ENCODE peak calls at places on chromosomes 6 and 20, in five cellular contexts. One of them, this sample, is unnamed.

GRCh38 chr20:13772529-13772928 is 12.2 kb downstream of the ESF1 start:
- DNase-seq in prostate gland: no peak
- DNase-seq in heart left ventricle: no peak
- DNase-seq in breast epithelium: no peak
- DNase-seq in Peyer's patch: no peak
- DNase-seq in this sample: no peak

GRCh38 chr6:97049254-97050004 is 124.9 kb downstream of the KLHL32 start:
- DNase-seq in prostate gland: no peak
- DNase-seq in heart left ventricle: no peak
- DNase-seq in breast epithelium: no peak
- DNase-seq in Peyer's patch: no peak
- DNase-seq in this sample: no peak

GRCh38 chr20:1844723-1845523 is 50.3 kb upstream of the SIRPA start:
- DNase-seq in prostate gland: no peak
- DNase-seq in heart left ventricle: no peak
- DNase-seq in breast epithelium: no peak
- DNase-seq in Peyer's patch: peak
- DNase-seq in this sample: no peak

GRCh38 chr20:51237790-51238189 is 214.9 kb upstream of the KCNG1 start:
- DNase-seq in prostate gland: no peak
- DNase-seq in heart left ventricle: no peak
- DNase-seq in breast epithelium: no peak
- DNase-seq in Peyer's patch: no peak
- DNase-seq in this sample: no peak

GRCh38 chr6:7270320-7271204 is 42.4 kb downstream of the SSR1 start:
- DNase-seq in prostate gland: no peak
- DNase-seq in heart left ventricle: no peak
- DNase-seq in breast epithelium: no peak
- DNase-seq in Peyer's patch: peak
- DNase-seq in this sample: peak

GRCh38 chr6:166862287-166862977 is 93.9 kb downstream of the RNASET2 start:
- DNase-seq in prostate gland: peak
- DNase-seq in heart left ventricle: peak
- DNase-seq in breast epithelium: no peak
- DNase-seq in Peyer's patch: no peak
- DNase-seq in this sample: no peak

GRCh38 chr6:150406948-150407347 is 38.1 kb downstream of the IYD start:
- DNase-seq in prostate gland: no peak
- DNase-seq in heart left ventricle: no peak
- DNase-seq in breast epithelium: no peak
- DNase-seq in Peyer's patch: no peak
- DNase-seq in this sample: no peak

GRCh38 chr20:16459019-16459700 is 114.1 kb downstream of the KIF16B start:
- DNase-seq in prostate gland: no peak
- DNase-seq in heart left ventricle: no peak
- DNase-seq in breast epithelium: no peak
- DNase-seq in Peyer's patch: no peak
- DNase-seq in this sample: no peak

GRCh38 chr6:7200598-7201443 is 93.1 kb downstream of the RREB1 start:
- DNase-seq in prostate gland: peak
- DNase-seq in heart left ventricle: no peak
- DNase-seq in breast epithelium: peak
- DNase-seq in Peyer's patch: no peak
- DNase-seq in this sample: no peak

GRCh38 chr6:29651413-29652197 is 5.3 kb upstream of the MOG start:
- DNase-seq in prostate gland: no peak
- DNase-seq in heart left ventricle: no peak
- DNase-seq in breast epithelium: no peak
- DNase-seq in Peyer's patch: no peak
- DNase-seq in this sample: no peak

GRCh38 chr20:17612975-17613327 is 43.1 kb downstream of the DSTN start:
- DNase-seq in prostate gland: no peak
- DNase-seq in heart left ventricle: no peak
- DNase-seq in breast epithelium: no peak
- DNase-seq in Peyer's patch: peak
- DNase-seq in this sample: no peak

GRCh38 chr20:39861381-39861780 is 827.7 kb downstream of the MAFB start:
- DNase-seq in prostate gland: no peak
- DNase-seq in heart left ventricle: no peak
- DNase-seq in breast epithelium: no peak
- DNase-seq in Peyer's patch: no peak
- DNase-seq in this sample: no peak

GRCh38 chr20:13271977-13272975 is 51.2 kb downstream of the ISM1 start:
- DNase-seq in prostate gland: no peak
- DNase-seq in heart left ventricle: no peak
- DNase-seq in breast epithelium: no peak
- DNase-seq in Peyer's patch: no peak
- DNase-seq in this sample: peak

GRCh38 chr6:121437861-121438651 is 2.6 kb downstream of the GJA1 start:
- DNase-seq in prostate gland: peak
- DNase-seq in heart left ventricle: no peak
- DNase-seq in breast epithelium: peak
- DNase-seq in Peyer's patch: no peak
- DNase-seq in this sample: no peak

GRCh38 chr6:31899882-31900722 is 1.8 kb downstream of the ZBTB12 start:
- DNase-seq in prostate gland: no peak
- DNase-seq in heart left ventricle: no peak
- DNase-seq in breast epithelium: no peak
- DNase-seq in Peyer's patch: no peak
- DNase-seq in this sample: no peak

GRCh38 chr20:36528176-36528874 is 13.0 kb upstream of the MYL9 start:
- DNase-seq in prostate gland: no peak
- DNase-seq in heart left ventricle: no peak
- DNase-seq in breast epithelium: no peak
- DNase-seq in Peyer's patch: no peak
- DNase-seq in this sample: no peak

GRCh38 chr20:53926428-53927028 is 143.9 kb downstream of the BCAS1 start:
- DNase-seq in prostate gland: no peak
- DNase-seq in heart left ventricle: no peak
- DNase-seq in breast epithelium: no peak
- DNase-seq in Peyer's patch: peak
- DNase-seq in this sample: peak

GRCh38 chr20:64077876-64078551 is 1.3 kb downstream of the RGS19 start:
- DNase-seq in prostate gland: no peak
- DNase-seq in heart left ventricle: no peak
- DNase-seq in breast epithelium: no peak
- DNase-seq in Peyer's patch: peak
- DNase-seq in this sample: no peak

GRCh38 chr20:59756241-59756640 is 151.9 kb downstream of the PHACTR3 start:
- DNase-seq in prostate gland: no peak
- DNase-seq in heart left ventricle: no peak
- DNase-seq in breast epithelium: no peak
- DNase-seq in Peyer's patch: no peak
- DNase-seq in this sample: no peak

GRCh38 chr20:51087306-51087705 is 64.4 kb upstream of the KCNG1 start:
- DNase-seq in prostate gland: no peak
- DNase-seq in heart left ventricle: no peak
- DNase-seq in breast epithelium: no peak
- DNase-seq in Peyer's patch: no peak
- DNase-seq in this sample: no peak

GRCh38 chr20:63029358-63030121 is 22.8 kb upstream of the BHLHE23 start:
- DNase-seq in prostate gland: no peak
- DNase-seq in heart left ventricle: peak
- DNase-seq in breast epithelium: no peak
- DNase-seq in Peyer's patch: no peak
- DNase-seq in this sample: no peak

GRCh38 chr20:44594730-44595129 is 12.4 kb downstream of the PKIG start:
- DNase-seq in prostate gland: no peak
- DNase-seq in heart left ventricle: no peak
- DNase-seq in breast epithelium: no peak
- DNase-seq in Peyer's patch: no peak
- DNase-seq in this sample: no peak

GRCh38 chr6:168962886-168963285 is 290.8 kb downstream of the THBS2 start:
- DNase-seq in prostate gland: no peak
- DNase-seq in heart left ventricle: no peak
- DNase-seq in breast epithelium: no peak
- DNase-seq in Peyer's patch: no peak
- DNase-seq in this sample: no peak

GRCh38 chr20:20373046-20373706 is 5.3 kb downstream of the INSM1 start:
- DNase-seq in prostate gland: no peak
- DNase-seq in heart left ventricle: no peak
- DNase-seq in breast epithelium: no peak
- DNase-seq in Peyer's patch: no peak
- DNase-seq in this sample: peak

GRCh38 chr6:51323056-51323455 is 504.4 kb downstream of the TFAP2B start:
- DNase-seq in prostate gland: no peak
- DNase-seq in heart left ventricle: no peak
- DNase-seq in breast epithelium: no peak
- DNase-seq in Peyer's patch: no peak
- DNase-seq in this sample: no peak

GRCh38 chr6:109526905-109527628 is 44.0 kb upstream of the ZBTB24 start:
- DNase-seq in prostate gland: peak
- DNase-seq in heart left ventricle: no peak
- DNase-seq in breast epithelium: no peak
- DNase-seq in Peyer's patch: peak
- DNase-seq in this sample: peak

GRCh38 chr6:134446228-134446848 is 128.4 kb upstream of the SGK1 start:
- DNase-seq in prostate gland: peak
- DNase-seq in heart left ventricle: no peak
- DNase-seq in breast epithelium: no peak
- DNase-seq in Peyer's patch: no peak
- DNase-seq in this sample: no peak

GRCh38 chr6:127561660-127562059 is 15.3 kb upstream of the C6orf58 start:
- DNase-seq in prostate gland: no peak
- DNase-seq in heart left ventricle: no peak
- DNase-seq in breast epithelium: no peak
- DNase-seq in Peyer's patch: no peak
- DNase-seq in this sample: no peak

GRCh38 chr20:53708129-53708968 is 114.7 kb upstream of the ZNF217 start:
- DNase-seq in prostate gland: no peak
- DNase-seq in heart left ventricle: no peak
- DNase-seq in breast epithelium: no peak
- DNase-seq in Peyer's patch: no peak
- DNase-seq in this sample: no peak

GRCh38 chr6:160792711-160793110 is 90.7 kb downstream of the PLG start:
- DNase-seq in prostate gland: no peak
- DNase-seq in heart left ventricle: no peak
- DNase-seq in breast epithelium: no peak
- DNase-seq in Peyer's patch: no peak
- DNase-seq in this sample: no peak

GRCh38 chr6:23414204-23414501 is 711.9 kb upstream of the NRSN1 start:
- DNase-seq in prostate gland: peak
- DNase-seq in heart left ventricle: no peak
- DNase-seq in breast epithelium: no peak
- DNase-seq in Peyer's patch: no peak
- DNase-seq in this sample: no peak

GRCh38 chr6:157033428-157034140 is 256.4 kb downstream of the ARID1B start:
- DNase-seq in prostate gland: no peak
- DNase-seq in heart left ventricle: no peak
- DNase-seq in breast epithelium: no peak
- DNase-seq in Peyer's patch: no peak
- DNase-seq in this sample: no peak

GRCh38 chr6:43497129-43497396 is 13.1 kb downstream of the LRRC73 start:
- DNase-seq in prostate gland: no peak
- DNase-seq in heart left ventricle: no peak
- DNase-seq in breast epithelium: no peak
- DNase-seq in Peyer's patch: no peak
- DNase-seq in this sample: no peak

GRCh38 chr6:38632490-38632889 is 7.2 kb downstream of the BTBD9 start:
- DNase-seq in prostate gland: no peak
- DNase-seq in heart left ventricle: no peak
- DNase-seq in breast epithelium: no peak
- DNase-seq in Peyer's patch: no peak
- DNase-seq in this sample: no peak

GRCh38 chr6:25583099-25583498 is 68.9 kb upstream of the SCGN start:
- DNase-seq in prostate gland: no peak
- DNase-seq in heart left ventricle: no peak
- DNase-seq in breast epithelium: no peak
- DNase-seq in Peyer's patch: no peak
- DNase-seq in this sample: no peak
- TF ChIP-seq POLR2A in prostate gland: no peak
- TF ChIP-seq POLR2A in heart left ventricle: no peak
- TF ChIP-seq POLR2A in breast epithelium: no peak
- TF ChIP-seq POLR2A in Peyer's patch: no peak
- TF ChIP-seq POLR2A in this sample: no peak

GRCh38 chr20:56249244-56249955 is 868 bp downstream of the MC3R start:
- DNase-seq in prostate gland: peak
- DNase-seq in heart left ventricle: no peak
- DNase-seq in breast epithelium: no peak
- DNase-seq in Peyer's patch: no peak
- DNase-seq in this sample: no peak
- TF ChIP-seq CTCF in prostate gland: peak
- TF ChIP-seq CTCF in heart left ventricle: no peak
- TF ChIP-seq CTCF in breast epithelium: no peak
- TF ChIP-seq CTCF in Peyer's patch: no peak
- TF ChIP-seq CTCF in this sample: no peak

DNA sequence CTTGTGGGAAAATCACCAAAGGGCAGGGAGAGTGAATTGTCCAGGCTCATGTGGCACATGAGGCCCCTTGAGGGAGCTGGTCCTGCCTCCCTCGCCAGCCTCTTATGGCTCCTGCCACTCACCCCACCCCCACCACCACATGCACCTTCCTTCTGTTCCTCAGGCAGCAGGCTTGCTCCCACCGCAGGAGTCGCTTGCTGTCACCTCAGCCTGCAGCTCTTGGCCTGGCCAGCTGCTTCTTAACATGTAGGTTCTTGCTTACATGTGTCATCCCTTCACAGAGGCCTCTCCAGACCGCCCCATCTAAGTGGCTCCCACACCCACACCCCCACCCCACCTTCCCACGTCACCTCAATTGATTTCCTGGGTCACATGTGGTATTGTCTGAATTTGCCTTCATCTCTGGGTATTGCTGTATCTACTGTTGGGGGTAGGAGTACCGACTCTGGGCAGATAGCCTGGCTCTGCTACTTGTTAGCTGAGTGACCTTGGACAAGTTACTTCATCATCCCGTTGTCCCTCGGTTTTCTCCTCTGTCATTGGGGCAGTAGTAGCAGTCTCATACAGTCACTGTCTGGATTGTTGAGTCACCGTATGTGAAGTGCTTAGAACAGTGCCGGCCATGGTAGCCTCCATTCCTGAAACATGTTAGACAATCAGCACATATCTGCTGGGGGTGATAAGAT is 41.7 kb downstream of the SLC9A8 start:
- DNase-seq in prostate gland: no peak
- DNase-seq in heart left ventricle: no peak
- DNase-seq in breast epithelium: no peak
- DNase-seq in Peyer's patch: no peak
- DNase-seq in this sample: no peak
- TF ChIP-seq POLR2A in prostate gland: no peak
- TF ChIP-seq POLR2A in heart left ventricle: no peak
- TF ChIP-seq POLR2A in breast epithelium: no peak
- TF ChIP-seq POLR2A in Peyer's patch: no peak
- TF ChIP-seq POLR2A in this sample: no peak

GRCh38 chr6:41332241-41332640 is 3.2 kb upstream of the NCR2 start:
- DNase-seq in prostate gland: peak
- DNase-seq in heart left ventricle: no peak
- DNase-seq in breast epithelium: no peak
- DNase-seq in Peyer's patch: no peak
- DNase-seq in this sample: no peak
- TF ChIP-seq CTCF in prostate gland: no peak
- TF ChIP-seq CTCF in heart left ventricle: no peak
- TF ChIP-seq CTCF in breast epithelium: no peak
- TF ChIP-seq CTCF in Peyer's patch: no peak
- TF ChIP-seq CTCF in this sample: no peak